ENCODE peak calls at places on chromosomes 1 and 21, in four cellular contexts. Z, Y, S and F are unnamed samples.

GRCh38 chr1:68210027-68210426 is 22.3 kb downstream of the WLS start:
- DNase-seq in S (no peak), Z (no peak), Y (no peak), F (no peak)

GRCh38 chr1:70071597-70071996 is 133.8 kb downstream of the LRRC40 start:
- DNase-seq in Y (no peak), Z (peak), S (no peak), F (no peak)

GRCh38 chr1:169466259-169467230 is 19.2 kb downstream of the SLC19A2 start:
- DNase-seq in S (peak), Z (peak), Y (peak), F (no peak)

GRCh38 chr1:161021168-161021958 is 411 bp upstream of the F11R start:
- DNase-seq in Z (peak), S (peak), Y (peak), F (peak)

GRCh38 chr1:93749894-93750301 is 68.3 kb upstream of the BCAR3 start:
- DNase-seq in S (peak), Z (no peak), Y (peak), F (peak)

GRCh38 chr1:94236021-94236491 is 1.3 kb downstream of the ARHGAP29 start:
- DNase-seq in S (no peak), Y (no peak), Z (peak), F (no peak)

GRCh38 chr1:20640183-20640597 is 6.9 kb downstream of the PINK1 start:
- DNase-seq in Z (peak), S (peak), Y (peak), F (peak)

GRCh38 chr21:36722370-36723368 is 23.8 kb downstream of the SIM2 start:
- DNase-seq in Y (no peak), S (no peak), Z (no peak), F (no peak)

GRCh38 chr1:44059956-44060355 is 28.7 kb upstream of the SLC6A9 start:
- DNase-seq in Y (no peak), Z (peak), S (no peak), F (no peak)

GRCh38 chr1:15207829-15208429 is 39.1 kb upstream of the FHAD1 start:
- DNase-seq in S (no peak), Z (no peak), Y (no peak), F (no peak)

GRCh38 chr1:31788825-31789256 is 24.7 kb upstream of the ADGRB2 start:
- DNase-seq in S (no peak), Y (peak), Z (peak), F (peak)

GRCh38 chr1:207001492-207002245 is 30.9 kb downstream of the C1orf116 start:
- DNase-seq in S (peak), Y (no peak), Z (no peak), F (peak)

GRCh38 chr1:214476229-214476957 is 75.0 kb downstream of the PTPN14 start:
- DNase-seq in Y (no peak), S (no peak), Z (peak), F (no peak)

GRCh38 chr1:24900486-24900849 is 29.6 kb downstream of the RUNX3 start:
- DNase-seq in Z (no peak), Y (no peak), S (no peak), F (no peak)

GRCh38 chr1:208047975-208048374 is 137.1 kb upstream of the CD34 start:
- DNase-seq in Z (peak), S (no peak), Y (no peak), F (no peak)

GRCh38 chr1:116277840-116278540 is 95.1 kb upstream of the ATP1A1 start:
- DNase-seq in Z (no peak), Y (no peak), S (no peak), F (no peak)

GRCh38 chr1:64474639-64475038 is 4.7 kb downstream of the CACHD1 start:
- DNase-seq in S (no peak), Z (peak), Y (no peak), F (no peak)

GRCh38 chr1:48080343-48081255 is 83.4 kb upstream of the TRABD2B start:
- DNase-seq in S (no peak), Y (no peak), Z (no peak), F (no peak)

GRCh38 chr1:48001696-48002095 is 4.5 kb upstream of the TRABD2B start:
- DNase-seq in S (no peak), Z (no peak), Y (no peak), F (no peak)

GRCh38 chr1:92916899-92917298 is 44.4 kb downstream of the DIPK1A start:
- DNase-seq in Z (no peak), Y (no peak), S (no peak), F (no peak)

GRCh38 chr1:226788965-226789364 is 49.9 kb upstream of the ITPKB start:
- DNase-seq in Z (no peak), S (no peak), Y (no peak), F (no peak)

GRCh38 chr21:28074676-28075075 is 918.0 kb downstream of the LTN1 start:
- DNase-seq in S (no peak), Y (no peak), Z (no peak), F (no peak)

GRCh38 chr1:196372896-196373536 is 235.2 kb downstream of the KCNT2 start:
- DNase-seq in Y (peak), Z (peak), S (peak), F (peak)

GRCh38 chr1:64956733-64957441 is 9.5 kb downstream of the JAK1 start:
- DNase-seq in Y (peak), S (no peak), Z (no peak), F (no peak)

GRCh38 chr1:178101266-178101630 is 7.3 kb downstream of the RASAL2 start:
- DNase-seq in Y (no peak), S (no peak), Z (peak), F (no peak)

GRCh38 chr1:232893481-232894313 is 56.7 kb upstream of the NTPCR start:
- DNase-seq in S (no peak), Y (no peak), Z (peak), F (no peak)

GRCh38 chr1:48943393-48943792 is 166.7 kb upstream of the BEND5 start:
- DNase-seq in Z (peak), Y (no peak), S (no peak), F (no peak)

GRCh38 chr1:31723828-31724359 is 20.1 kb upstream of the COL16A1 start:
- DNase-seq in Y (peak), Z (peak), S (peak), F (peak)

GRCh38 chr1:176177764-176178163 is 29.3 kb downstream of the COP1 start:
- DNase-seq in Y (peak), S (peak), Z (no peak), F (peak)

GRCh38 chr21:31186916-31187315 is 148.6 kb upstream of the KRTAP19-8 start:
- DNase-seq in Y (no peak), Z (no peak), S (no peak), F (no peak)
- H2AFZ ChIP-seq in Y (no peak), Z (no peak), S (no peak), F (no peak)

GRCh38 chr1:154703207-154703606 is 95.2 kb upstream of the ADAR start:
- DNase-seq in Y (no peak), Z (peak), S (no peak), F (no peak)
- H2AFZ ChIP-seq in Y (no peak), Z (no peak), S (no peak), F (no peak)

GRCh38 chr21:46393451-46393940 is 65.2 kb upstream of the DIP2A start:
- DNase-seq in Z (no peak), Y (no peak), S (no peak), F (no peak)

GRCh38 chr21:46397211-46397905 is 61.3 kb upstream of the DIP2A start:
- DNase-seq in S (no peak), Y (no peak), Z (no peak), F (no peak)

GRCh38 chr21:46393941-46394818 is 64.5 kb upstream of the DIP2A start:
- DNase-seq in S (no peak), Y (no peak), Z (peak), F (no peak)

GRCh38 chr21:46392921-46393320 is 65.8 kb upstream of the DIP2A start:
- DNase-seq in Z (peak), Y (no peak), S (no peak), F (no peak)

DNA sequence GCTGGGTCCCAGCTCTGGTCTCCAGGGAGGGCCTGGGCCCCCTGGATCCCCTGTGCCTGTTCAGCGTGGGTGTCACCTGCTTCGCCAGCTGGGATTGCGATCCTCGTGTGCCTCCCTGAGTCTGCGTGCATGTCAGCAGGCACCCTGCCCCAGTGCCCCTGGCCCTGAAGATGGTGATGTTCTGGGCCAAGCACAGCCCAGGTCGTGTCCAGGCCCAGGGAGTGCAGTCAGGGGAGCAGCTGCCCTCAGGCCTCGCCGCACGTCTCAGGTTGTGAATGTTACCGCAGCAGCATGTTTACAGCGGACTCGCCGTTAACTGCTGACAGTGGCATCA is 63.9 kb upstream of the DIP2A start:
- DNase-seq in Y (no peak), S (no peak), Z (no peak), F (no peak)
- H2AFZ ChIP-seq in Y (no peak), S (no peak), Z (no peak), F (no peak)

GRCh38 chr1:215517441-215517891 is 49.6 kb upstream of the KCTD3 start:
- DNase-seq in Z (peak), S (no peak), Y (no peak), F (peak)
- H2AFZ ChIP-seq in Z (no peak), S (no peak), Y (no peak), F (no peak)

GRCh38 chr1:180631197-180631765 is 541 bp upstream of the XPR1 start:
- DNase-seq in S (no peak), Z (no peak), Y (peak), F (peak)

GRCh38 chr1:180632326-180633088 is 685 bp downstream of the XPR1 start:
- DNase-seq in S (peak), Y (peak), Z (no peak), F (peak)

GRCh38 chr1:180631766-180632325 is at the start of gene XPR1:
- DNase-seq in S (peak), Z (peak), Y (peak), F (peak)

GRCh38 chr1:180630408-180631196 is 1.2 kb upstream of the XPR1 start:
- DNase-seq in Y (no peak), S (no peak), Z (no peak), F (no peak)

GRCh38 chr1:180633092-180634045 is 1.5 kb downstream of the XPR1 start:
- DNase-seq in S (no peak), Y (peak), Z (peak), F (peak)
- H2AFZ ChIP-seq in S (no peak), Y (no peak), Z (no peak), F (no peak)

GRCh38 chr1:58839871-58840835 is 56.3 kb upstream of the JUN start:
- DNase-seq in Z (peak), S (no peak), Y (no peak), F (no peak)

GRCh38 chr1:58839147-58839795 is 55.4 kb upstream of the JUN start:
- DNase-seq in Z (no peak), S (no peak), Y (no peak), F (no peak)

GRCh38 chr1:58837886-58838285 is 54.0 kb upstream of the JUN start:
- DNase-seq in Y (no peak), Z (no peak), S (no peak), F (no peak)

GRCh38 chr1:58841455-58841854 is 57.6 kb upstream of the JUN start:
- DNase-seq in S (no peak), Y (peak), Z (no peak), F (peak)

GRCh38 chr1:58836396-58836795 is 52.5 kb upstream of the JUN start:
- DNase-seq in S (no peak), Y (no peak), Z (no peak), F (no peak)
- H2AFZ ChIP-seq in S (no peak), Y (no peak), Z (no peak), F (no peak)

DNA sequence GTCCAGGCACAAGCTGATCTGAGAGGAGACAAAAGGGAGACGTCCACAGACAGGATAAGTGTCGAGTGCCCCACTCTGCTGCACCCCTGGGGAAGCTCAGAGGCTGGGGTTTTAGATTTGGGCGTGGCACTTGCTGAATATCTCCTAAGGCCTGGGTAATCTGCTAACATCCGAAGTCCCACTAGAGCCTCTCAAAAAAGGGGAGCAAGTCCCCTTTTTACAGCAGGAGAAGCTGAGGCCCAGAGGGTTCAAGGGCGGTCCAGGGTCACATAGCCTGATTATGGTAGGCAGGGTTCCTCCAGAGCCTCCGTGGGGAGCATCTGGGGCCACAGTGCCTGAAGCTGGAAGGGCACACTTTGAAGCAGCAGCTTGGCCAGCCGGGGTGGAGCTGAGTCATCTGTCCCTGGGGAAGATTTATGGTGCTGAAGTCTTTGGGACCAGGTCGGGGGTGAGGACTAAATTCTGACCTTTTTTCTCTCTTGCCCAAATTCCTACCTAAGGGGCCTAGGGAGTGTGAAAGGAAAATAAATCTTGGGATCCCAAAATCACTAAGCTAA is 96.0 kb downstream of the SPSB1 start:
- DNase-seq in Y (no peak), Z (peak), S (no peak), F (no peak)
- H2AFZ ChIP-seq in Y (no peak), Z (no peak), S (no peak), F (no peak)

GRCh38 chr1:89725016-89725380 is 92.1 kb downstream of the LRRC8C start:
- DNase-seq in S (no peak), Z (peak), Y (no peak), F (no peak)
- H2AFZ ChIP-seq in S (no peak), Z (no peak), Y (peak), F (no peak)

DNA sequence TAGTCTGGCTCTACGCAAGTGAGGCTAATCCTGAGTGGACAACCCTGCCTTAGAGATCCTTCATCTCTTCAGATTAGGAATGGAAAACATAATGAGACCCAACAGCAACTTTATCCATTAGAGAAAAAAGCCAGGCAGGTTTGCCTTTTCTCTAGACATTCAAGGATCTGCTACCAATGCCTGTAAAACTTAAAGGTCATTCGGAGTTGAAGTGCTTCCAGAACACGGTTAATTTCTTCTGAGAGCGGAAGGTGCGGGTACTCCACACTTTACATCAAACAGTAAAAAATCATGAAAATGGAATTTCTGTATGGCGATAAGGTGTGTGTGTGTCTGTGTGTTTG is 65.3 kb upstream of the PRKACB start:
- DNase-seq in S (no peak), Z (no peak), Y (no peak), F (no peak)
- H2AFZ ChIP-seq in S (peak), Z (peak), Y (peak), F (peak)

GRCh38 chr1:197927908-197928665 is 10.9 kb downstream of the LHX9 start:
- DNase-seq in S (no peak), Z (no peak), Y (no peak), F (no peak)

GRCh38 chr1:197928849-197929336 is 11.7 kb downstream of the LHX9 start:
- DNase-seq in Y (peak), Z (no peak), S (peak), F (peak)

GRCh38 chr1:197933016-197933415 is 15.8 kb downstream of the LHX9 start:
- DNase-seq in Z (no peak), Y (no peak), S (no peak), F (no peak)

GRCh38 chr1:197933647-197934046 is 16.5 kb downstream of the LHX9 start:
- DNase-seq in Y (no peak), S (no peak), Z (no peak), F (no peak)
- H2AFZ ChIP-seq in Y (no peak), S (no peak), Z (no peak), F (no peak)